ENCODE peak calls at places on chromosome 21, in ten cellular contexts. K is HEK293T; Y is HCT116; H is stimulated activated naive CD4-positive, alpha-beta T cell treated with Interleukin-2 at 50 U/mL for 16 hours; A is Right ventricle myocardium superior; N is HFFc6; G is GM20000; U is pancreas; X is CD4-positive, CD25-positive, alpha-beta regulatory T cell; W is RCC 7860. E is an unnamed sample.

GRCh38 chr21:44090332-44090731 is 16.9 kb upstream of the PWP2 start:
- DNase-seq in K (no peak), Y (no peak), H (no peak), A (no peak), N (no peak), G (no peak), U (peak), X (peak), W (no peak), E (no peak)

GRCh38 chr21:33939224-33939623 is 23.6 kb upstream of the ATP5PO start:
- DNase-seq in K (no peak), Y (no peak), H (no peak), A (no peak), N (no peak), G (no peak), U (no peak), X (no peak), W (no peak), E (no peak)

GRCh38 chr21:33403786-33404571 is 766 bp downstream of the IFNGR2 start:
- DNase-seq in K (peak), Y (no peak), H (no peak), A (peak), N (peak), G (peak), U (peak), X (no peak), W (peak), E (peak)

GRCh38 chr21:46141767-46142580 is 13.4 kb downstream of the FTCD start:
- DNase-seq in K (no peak), Y (no peak), H (no peak), A (peak), N (no peak), G (no peak), U (peak), X (no peak), W (no peak), E (no peak)

GRCh38 chr21:19850157-19850556 is 1148.1 kb upstream of the NCAM2 start:
- DNase-seq in K (no peak), Y (no peak), H (no peak), A (no peak), N (no peak), G (no peak), U (no peak), X (no peak), W (no peak), E (no peak)

GRCh38 chr21:32483293-32483595 is 70.7 kb downstream of the EVA1C start:
- DNase-seq in K (no peak), Y (no peak), H (no peak), A (no peak), N (no peak), G (no peak), U (no peak), X (no peak), W (no peak), E (no peak)

GRCh38 chr21:36630485-36631206 is 68.3 kb upstream of the SIM2 start:
- DNase-seq in K (peak), Y (peak), H (peak), A (peak), N (no peak), G (peak), U (peak), X (peak), W (peak), E (peak)

GRCh38 chr21:25895565-25896205 is 160.9 kb downstream of the GABPA start:
- DNase-seq in K (no peak), Y (no peak), H (no peak), A (no peak), N (peak), G (peak), U (no peak), X (peak), W (no peak), E (no peak)

GRCh38 chr21:36615274-36615964 is 83.5 kb upstream of the SIM2 start:
- DNase-seq in K (peak), Y (peak), H (no peak), A (no peak), N (no peak), G (no peak), U (no peak), X (no peak), W (no peak), E (no peak)

GRCh38 chr21:42351626-42352432 is 1.0 kb upstream of the TFF2 start:
- DNase-seq in K (no peak), Y (no peak), H (no peak), A (no peak), N (no peak), G (no peak), U (no peak), X (no peak), W (no peak), E (no peak)

GRCh38 chr21:44836666-44837471 is 19.0 kb upstream of the SUMO3 start:
- DNase-seq in K (no peak), Y (no peak), H (no peak), A (no peak), N (peak), G (no peak), U (peak), X (no peak), W (peak), E (no peak)

GRCh38 chr21:46551636-46552241 is 53.1 kb downstream of the S100B start:
- DNase-seq in K (no peak), Y (no peak), H (peak), A (peak), N (no peak), G (no peak), U (no peak), X (peak), W (no peak), E (no peak)

GRCh38 chr21:41319273-41319672 is 2.7 kb downstream of the FAM3B start:
- DNase-seq in K (no peak), Y (no peak), H (no peak), A (no peak), N (no peak), G (no peak), U (no peak), X (no peak), W (no peak), E (no peak)

GRCh38 chr21:17889171-17889570 is 70.0 kb upstream of the C21orf91 start:
- DNase-seq in K (no peak), Y (no peak), H (no peak), A (no peak), N (no peak), G (no peak), U (no peak), X (no peak), W (no peak), E (no peak)

GRCh38 chr21:14968821-14969220 is 96.0 kb downstream of the NRIP1 start:
- DNase-seq in K (no peak), Y (no peak), H (no peak), A (no peak), N (peak), G (no peak), U (no peak), X (no peak), W (no peak), E (no peak)

GRCh38 chr21:39602793-39603192 is 9.9 kb upstream of the B3GALT5 start:
- DNase-seq in K (no peak), Y (no peak), H (no peak), A (no peak), N (no peak), G (no peak), U (no peak), X (no peak), W (no peak), E (no peak)

GRCh38 chr21:33732038-33732437 is 89.7 kb downstream of the ITSN1 start:
- DNase-seq in K (no peak), Y (no peak), H (no peak), A (no peak), N (no peak), G (no peak), U (no peak), X (no peak), W (no peak), E (no peak)

GRCh38 chr21:23401278-23401677 is 2206.0 kb downstream of the MRPL39 start:
- DNase-seq in K (peak), Y (no peak), H (no peak), A (no peak), N (no peak), G (no peak), U (no peak), X (no peak), W (peak), E (no peak)

GRCh38 chr21:42590431-42591131 is 62.8 kb upstream of the PDE9A start:
- DNase-seq in K (no peak), Y (no peak), H (no peak), A (no peak), N (no peak), G (peak), U (no peak), X (no peak), W (no peak), E (no peak)

GRCh38 chr21:28229811-28230210 is 762.9 kb downstream of the LTN1 start:
- DNase-seq in K (no peak), Y (no peak), H (no peak), A (no peak), N (peak), G (no peak), U (no peak), X (no peak), W (peak), E (no peak)

GRCh38 chr21:41750532-41751151 is 16.2 kb downstream of the RIPK4 start:
- DNase-seq in K (no peak), Y (no peak), H (no peak), A (peak), N (no peak), G (no peak), U (peak), X (no peak), W (no peak), E (no peak)

GRCh38 chr21:46111193-46111571 is 13.3 kb downstream of the COL6A2 start:
- DNase-seq in K (no peak), Y (no peak), H (no peak), A (no peak), N (no peak), G (no peak), U (peak), X (no peak), W (no peak), E (no peak)

GRCh38 chr21:28627261-28627660 is 365.4 kb downstream of the LTN1 start:
- DNase-seq in K (no peak), Y (no peak), H (no peak), A (no peak), N (no peak), G (no peak), U (no peak), X (no peak), W (no peak), E (no peak)

GRCh38 chr21:43930074-43930847 is 65.2 kb downstream of the AGPAT3 start:
- DNase-seq in K (no peak), Y (no peak), H (no peak), A (no peak), N (no peak), G (no peak), U (peak), X (no peak), W (no peak), E (no peak)

GRCh38 chr21:38478782-38479181 is 19.5 kb downstream of the ERG start:
- DNase-seq in K (no peak), Y (no peak), H (no peak), A (no peak), N (peak), G (no peak), U (no peak), X (no peak), W (peak), E (no peak)

GRCh38 chr21:17461582-17461981 is 51.3 kb upstream of the CXADR start:
- DNase-seq in K (no peak), Y (no peak), H (no peak), A (no peak), N (no peak), G (no peak), U (no peak), X (no peak), W (no peak), E (no peak)

GRCh38 chr21:41207401-41208388 is 39.7 kb downstream of the BACE2 start:
- DNase-seq in K (no peak), Y (no peak), H (no peak), A (peak), N (peak), G (no peak), U (no peak), X (no peak), W (peak), E (no peak)

GRCh38 chr21:19981938-19982337 is 1016.3 kb upstream of the NCAM2 start:
- DNase-seq in K (no peak), Y (no peak), H (no peak), A (no peak), N (no peak), G (no peak), U (no peak), X (no peak), W (no peak), E (no peak)

GRCh38 chr21:31686272-31686913 is 26.9 kb downstream of the SOD1 start:
- DNase-seq in K (no peak), Y (no peak), H (no peak), A (no peak), N (no peak), G (no peak), U (no peak), X (no peak), W (no peak), E (no peak)

GRCh38 chr21:24671901-24672300 is 935.4 kb downstream of the MRPL39 start:
- DNase-seq in K (no peak), Y (no peak), H (no peak), A (no peak), N (no peak), G (no peak), U (no peak), X (no peak), W (no peak), E (no peak)

GRCh38 chr21:36747114-36747814 is 48.3 kb downstream of the SIM2 start:
- DNase-seq in K (no peak), Y (no peak), H (no peak), A (no peak), N (no peak), G (no peak), U (no peak), X (no peak), W (no peak), E (no peak)

GRCh38 chr21:39136711-39137110 is 46.5 kb downstream of the PSMG1 start:
- DNase-seq in K (no peak), Y (no peak), H (no peak), A (no peak), N (peak), G (no peak), U (no peak), X (no peak), W (peak), E (no peak)

GRCh38 chr21:45541221-45542039 is 810 bp downstream of the SLC19A1 start:
- DNase-seq in K (peak), Y (peak), H (peak), A (peak), N (no peak), G (peak), U (peak), X (peak), W (peak), E (no peak)

GRCh38 chr21:35171385-35171784 is 122.3 kb upstream of the RUNX1 start:
- DNase-seq in K (no peak), Y (no peak), H (no peak), A (no peak), N (no peak), G (no peak), U (no peak), X (no peak), W (no peak), E (no peak)

GRCh38 chr21:36596174-36596573 is 102.7 kb upstream of the SIM2 start:
- DNase-seq in K (no peak), Y (no peak), H (no peak), A (no peak), N (no peak), G (no peak), U (no peak), X (no peak), W (no peak), E (no peak)